ENCODE peak calls at places on chromosome 19, in ten cellular contexts. H, I, N, T, S, B, Y, W, P and A are unnamed samples.

GRCh38 chr19:14004619-14005380 is 1.3 kb downstream of the RFX1 start:
- DNase-seq in W (no peak), B (no peak), I (no peak), P (no peak), N (peak), H (no peak), T (no peak), S (peak), Y (no peak), A (peak)

GRCh38 chr19:40266111-40266510 is 19.0 kb downstream of the AKT2 start:
- DNase-seq in Y (no peak), T (no peak), P (peak), B (no peak), I (no peak), W (no peak), N (no peak), H (no peak), S (no peak), A (peak)

GRCh38 chr19:40365613-40366401 is 17.3 kb downstream of the PLD3 start:
- DNase-seq in N (no peak), P (peak), I (peak), T (peak), H (no peak), Y (peak), S (peak), W (peak), B (no peak), A (peak)

GRCh38 chr19:48656840-48657474 is 11.0 kb upstream of the CA11 start:
- DNase-seq in P (no peak), H (peak), S (no peak), N (no peak), Y (no peak), W (no peak), B (no peak), I (no peak), T (peak), A (no peak)

GRCh38 chr19:45645631-45646344 is 6.6 kb upstream of the EML2 start:
- DNase-seq in S (peak), T (peak), I (peak), N (peak), P (peak), Y (peak), H (peak), W (peak), B (no peak), A (peak)

GRCh38 chr19:18504886-18505610 is 16.8 kb downstream of the ELL start:
- DNase-seq in S (no peak), W (no peak), I (no peak), Y (no peak), P (no peak), T (no peak), N (no peak), B (no peak), H (no peak), A (no peak)

GRCh38 chr19:45507864-45508680 is 793 bp downstream of the VASP start:
- DNase-seq in H (no peak), B (no peak), Y (no peak), S (peak), P (no peak), T (peak), N (peak), I (no peak), W (no peak), A (no peak)

GRCh38 chr19:3358392-3358918 is 7.9 kb upstream of the NFIC start:
- DNase-seq in P (no peak), W (no peak), B (no peak), T (no peak), S (no peak), I (no peak), N (no peak), Y (no peak), H (peak), A (no peak)

GRCh38 chr19:42201489-42202289 is 15.8 kb downstream of the DEDD2 start:
- DNase-seq in P (no peak), W (no peak), H (no peak), N (no peak), T (no peak), B (no peak), Y (no peak), I (no peak), S (peak), A (no peak)

GRCh38 chr19:47723573-47723923 is 10.3 kb downstream of the EHD2 start:
- DNase-seq in Y (no peak), S (no peak), W (no peak), P (no peak), H (no peak), N (peak), T (no peak), I (no peak), B (no peak), A (no peak)

GRCh38 chr19:42069619-42070293 is at the start of gene GRIK5:
- DNase-seq in T (no peak), Y (no peak), N (no peak), I (no peak), H (no peak), S (no peak), B (no peak), P (no peak), W (no peak), A (peak)

GRCh38 chr19:1746401-1747284 is 6.7 kb upstream of the ONECUT3 start:
- DNase-seq in Y (no peak), P (no peak), I (no peak), W (no peak), H (no peak), T (no peak), N (peak), S (no peak), B (no peak), A (no peak)

GRCh38 chr19:16386619-16387240 is 62.1 kb downstream of the KLF2 start:
- DNase-seq in Y (no peak), T (peak), H (peak), S (peak), W (peak), I (peak), B (no peak), N (peak), P (no peak), A (peak)

GRCh38 chr19:48991823-48992570 is 1.1 kb downstream of the GYS1 start:
- DNase-seq in T (no peak), B (no peak), S (no peak), H (no peak), N (peak), Y (no peak), P (no peak), W (no peak), I (peak), A (peak)

GRCh38 chr19:38705197-38706019 is 38.9 kb downstream of the CAPN12 start:
- DNase-seq in S (no peak), W (no peak), P (no peak), I (no peak), Y (no peak), N (no peak), B (no peak), H (no peak), T (no peak), A (no peak)

GRCh38 chr19:44725684-44726083 is 22.8 kb upstream of the BCL3 start:
- DNase-seq in Y (no peak), W (no peak), B (no peak), H (no peak), S (no peak), I (no peak), N (no peak), P (no peak), T (no peak), A (no peak)

GRCh38 chr19:53865918-53866696 is 1.6 kb upstream of the MYADM start:
- DNase-seq in W (peak), B (peak), H (peak), Y (peak), I (no peak), P (no peak), S (peak), N (peak), T (no peak), A (peak)

GRCh38 chr19:45297674-45298073 is 25.0 kb downstream of the CKM start:
- DNase-seq in W (no peak), I (no peak), Y (no peak), S (no peak), B (no peak), P (no peak), H (no peak), N (no peak), T (no peak), A (no peak)

GRCh38 chr19:11096210-11096841 is 7.1 kb downstream of the LDLR start:
- DNase-seq in I (no peak), T (no peak), H (no peak), S (peak), N (no peak), B (no peak), Y (no peak), W (no peak), P (no peak), A (peak)

GRCh38 chr19:49362048-49362925 is at the start of gene TEAD2:
- DNase-seq in Y (no peak), S (peak), N (peak), P (no peak), T (no peak), I (peak), B (no peak), H (no peak), W (peak), A (no peak)

GRCh38 chr19:4722671-4723464 is 774 bp downstream of the DPP9 start:
- DNase-seq in B (no peak), W (no peak), N (no peak), S (peak), T (no peak), H (no peak), P (no peak), Y (no peak), I (no peak), A (no peak)